ENCODE peak calls at places on chromosome 20, in seven cellular contexts. W, F, H, Q, Y, D and X are unnamed samples.

GRCh38 chr20:44734938-44735337 is 10.7 kb upstream of the KCNK15 start:
- DNase-seq in F (no peak), H (peak), Q (no peak), W (peak), Y (peak), D (no peak), X (peak)

GRCh38 chr20:61807426-61808160 is 258.1 kb downstream of the TAF4 start:
- DNase-seq in Y (no peak), H (peak), F (no peak), Q (no peak), D (no peak), W (no peak), X (no peak)

GRCh38 chr20:63122626-63123025 is 93.3 kb downstream of the YTHDF1 start:
- DNase-seq in F (no peak), Q (no peak), W (no peak), D (no peak), H (no peak), Y (no peak), X (no peak)

GRCh38 chr20:33404281-33404680 is 3.0 kb upstream of the CDK5RAP1 start:
- DNase-seq in Y (no peak), D (no peak), F (no peak), Q (no peak), H (no peak), W (no peak), X (no peak)

GRCh38 chr20:1122388-1123315 is 4.2 kb downstream of the PSMF1 start:
- DNase-seq in F (no peak), D (peak), Y (peak), H (no peak), W (peak), Q (no peak), X (peak)

GRCh38 chr20:52047811-52048302 is 143.7 kb downstream of the ZFP64 start:
- DNase-seq in W (no peak), H (no peak), F (no peak), Q (no peak), D (peak), Y (no peak), X (peak)

GRCh38 chr20:62735331-62735821 is 26.7 kb downstream of the NTSR1 start:
- DNase-seq in F (no peak), Y (no peak), Q (no peak), H (no peak), D (no peak), W (no peak), X (no peak)

GRCh38 chr20:57525328-57526053 is 551 bp upstream of the CTCFL start:
- DNase-seq in H (no peak), Y (no peak), W (no peak), Q (no peak), F (no peak), D (no peak), X (no peak)

GRCh38 chr20:38862226-38862625 is 56.7 kb downstream of the PPP1R16B start:
- DNase-seq in D (no peak), F (no peak), H (no peak), Y (no peak), Q (no peak), W (no peak), X (no peak)